ENCODE peak calls at places on chromosomes 2 and 18, in seven cellular contexts. X is choroid plexus epithelial cell; G is mesendoderm; L is activated CD4-positive, alpha-beta T cell treated with anti-CD3 and anti-CD28 coated beads, Interleukin-2, amount 50 U/mL, for 48 hours; A is kidney epithelial cell; J is RCC 7860; Q is neural progenitor cell. N is an unnamed sample.

GRCh38 chr2:1730047-1730937 is 14.0 kb downstream of the PXDN start:
- DNase-seq in J (peak), G (peak), L (no peak), X (peak), A (no peak), Q (peak), N (peak)

GRCh38 chr2:102139851-102140250 is 2.7 kb upstream of the IL1R1 start:
- DNase-seq in A (no peak), G (no peak), Q (no peak), L (no peak), J (no peak), X (peak), N (no peak)

GRCh38 chr2:233972941-233973575 is 55.9 kb downstream of the TRPM8 start:
- DNase-seq in A (no peak), J (peak), L (no peak), G (no peak), X (no peak), Q (no peak), N (no peak)

GRCh38 chr2:237652854-237653253 is 25.5 kb downstream of the LRRFIP1 start:
- DNase-seq in X (no peak), J (no peak), Q (no peak), G (no peak), L (no peak), A (no peak), N (no peak)

GRCh38 chr2:229810786-229811185 is 96.4 kb upstream of the DNER start:
- DNase-seq in Q (no peak), L (no peak), A (no peak), X (peak), G (no peak), J (no peak), N (no peak)

GRCh38 chr2:73239776-73240175 is 5.7 kb downstream of the CCT7 start:
- DNase-seq in J (no peak), X (peak), L (no peak), Q (no peak), G (no peak), A (no peak), N (no peak)

GRCh38 chr2:39118786-39119499 is 1.9 kb downstream of the SOS1 start:
- DNase-seq in G (no peak), A (no peak), Q (no peak), X (peak), L (no peak), J (no peak), N (peak)

GRCh38 chr18:50266248-50266704 is at the start of gene CFAP53:
- DNase-seq in Q (peak), G (peak), A (peak), L (peak), J (peak), X (peak), N (peak)

GRCh38 chr2:215299337-215299859 is 12.5 kb upstream of the ATIC start:
- DNase-seq in X (no peak), A (no peak), J (no peak), G (peak), Q (no peak), L (no peak), N (peak)

GRCh38 chr2:134712334-134712733 is 6.5 kb downstream of the TMEM163 start:
- DNase-seq in A (no peak), L (no peak), X (peak), J (no peak), G (no peak), Q (no peak), N (no peak)

GRCh38 chr2:179377296-179377695 is 112.7 kb upstream of the SESTD1 start:
- DNase-seq in Q (no peak), L (no peak), A (no peak), G (no peak), X (peak), J (no peak), N (no peak)

GRCh38 chr2:207258191-207258991 is 92.6 kb upstream of the KLF7 start:
- DNase-seq in L (no peak), J (peak), Q (no peak), A (peak), X (peak), G (peak), N (peak)

GRCh38 chr2:237556773-237557632 is 9.4 kb upstream of the PRLH start:
- DNase-seq in Q (no peak), J (no peak), G (no peak), L (peak), A (no peak), X (no peak), N (no peak)

N was measured in left kidney.